ENCODE peak calls at places on chromosomes 2 and 18, in four cellular contexts. X is pancreas; F is brain microvascular endothelial cell; L is CD8-positive, alpha-beta T cell. I is an unnamed sample.

GRCh38 chr2:43161650-43162542 is 64.5 kb downstream of the ZFP36L2 start:
- DNase-seq in X (no peak), F (no peak), L (no peak), I (no peak)

GRCh38 chr2:159226608-159227007 is 59.9 kb downstream of the WDSUB1 start:
- DNase-seq in X (no peak), F (no peak), L (no peak), I (no peak)

GRCh38 chr18:35267161-35267651 is 22.8 kb downstream of the ZSCAN30 start:
- DNase-seq in X (peak), F (peak), L (peak), I (peak)

GRCh38 chr2:64354857-64355680 is 98.9 kb upstream of the LGALSL start:
- DNase-seq in X (no peak), F (peak), L (no peak), I (no peak)

GRCh38 chr2:230564805-230565779 is 147.6 kb upstream of the CAB39 start:
- DNase-seq in X (no peak), F (peak), L (no peak), I (no peak)

GRCh38 chr18:49531678-49532153 is 30.1 kb upstream of the LIPG start:
- DNase-seq in X (no peak), F (no peak), L (no peak), I (no peak)

GRCh38 chr2:10963155-10963554 is 51.4 kb downstream of the KCNF1 start:
- DNase-seq in X (no peak), F (no peak), L (no peak), I (peak)

GRCh38 chr2:219418155-219418569 is at the start of gene DES:
- DNase-seq in X (no peak), F (no peak), L (no peak), I (no peak)

GRCh38 chr2:31075393-31075792 is 62.8 kb downstream of the GALNT14 start:
- DNase-seq in X (no peak), F (no peak), L (no peak), I (no peak)

GRCh38 chr2:98552499-98553179 is 55.7 kb downstream of the COA5 start:
- DNase-seq in X (no peak), F (peak), L (no peak), I (no peak)

GRCh38 chr18:63606526-63606925 is 19.4 kb downstream of the SERPINB13 start:
- DNase-seq in X (no peak), F (no peak), L (no peak), I (no peak)

GRCh38 chr2:230658577-230658876 is 54.1 kb upstream of the CAB39 start:
- DNase-seq in X (no peak), F (no peak), L (no peak), I (no peak)

GRCh38 chr2:187360286-187360685 is 87.8 kb downstream of the CALCRL start:
- DNase-seq in X (no peak), F (no peak), L (no peak), I (no peak)

GRCh38 chr18:8050616-8051314 is 483.6 kb downstream of the PTPRM start:
- DNase-seq in X (no peak), F (no peak), L (no peak), I (no peak)

GRCh38 chr18:55433688-55434087 is 154.3 kb downstream of the TCF4 start:
- DNase-seq in X (no peak), F (no peak), L (no peak), I (no peak)

GRCh38 chr2:13009027-13009426 is 292.3 kb downstream of the TRIB2 start:
- DNase-seq in X (no peak), F (no peak), L (no peak), I (no peak)

GRCh38 chr2:61356261-61356957 is 114.5 kb downstream of the USP34 start:
- DNase-seq in X (no peak), F (no peak), L (no peak), I (no peak)

GRCh38 chr18:60010984-60011383 is 111.2 kb downstream of the PMAIP1 start:
- DNase-seq in X (peak), F (no peak), L (no peak), I (no peak)

GRCh38 chr2:222483513-222484039 is 59.2 kb downstream of the SGPP2 start:
- DNase-seq in X (no peak), F (no peak), L (no peak), I (no peak)

GRCh38 chr2:25311866-25312575 is 29.7 kb downstream of the DNMT3A start:
- DNase-seq in X (peak), F (no peak), L (no peak), I (peak)

GRCh38 chr18:3855961-3856360 is 406.0 kb downstream of the TGIF1 start:
- DNase-seq in X (no peak), F (no peak), L (no peak), I (no peak)

GRCh38 chr2:3651686-3652516 is 6.1 kb upstream of the ALLC start:
- DNase-seq in X (no peak), F (peak), L (peak), I (peak)

GRCh38 chr2:28539095-28539494 is 43.2 kb downstream of the PLB1 start:
- DNase-seq in X (no peak), F (no peak), L (no peak), I (peak)

GRCh38 chr2:228017784-228018183 is 146.4 kb downstream of the DAW1 start:
- DNase-seq in X (no peak), F (no peak), L (no peak), I (no peak)

GRCh38 chr2:148926291-148926961 is 51.4 kb downstream of the KIF5C start:
- DNase-seq in X (peak), F (no peak), L (peak), I (peak)

GRCh38 chr2:135952891-135953290 is 32.5 kb downstream of the DARS1 start:
- DNase-seq in X (no peak), F (no peak), L (no peak), I (no peak)

GRCh38 chr2:217219141-217219505 is 359.3 kb upstream of the TNP1 start:
- DNase-seq in X (no peak), F (no peak), L (no peak), I (no peak)

GRCh38 chr2:197277726-197278259 is 32.8 kb downstream of the ANKRD44 start:
- DNase-seq in X (no peak), F (no peak), L (no peak), I (no peak)

DNA sequence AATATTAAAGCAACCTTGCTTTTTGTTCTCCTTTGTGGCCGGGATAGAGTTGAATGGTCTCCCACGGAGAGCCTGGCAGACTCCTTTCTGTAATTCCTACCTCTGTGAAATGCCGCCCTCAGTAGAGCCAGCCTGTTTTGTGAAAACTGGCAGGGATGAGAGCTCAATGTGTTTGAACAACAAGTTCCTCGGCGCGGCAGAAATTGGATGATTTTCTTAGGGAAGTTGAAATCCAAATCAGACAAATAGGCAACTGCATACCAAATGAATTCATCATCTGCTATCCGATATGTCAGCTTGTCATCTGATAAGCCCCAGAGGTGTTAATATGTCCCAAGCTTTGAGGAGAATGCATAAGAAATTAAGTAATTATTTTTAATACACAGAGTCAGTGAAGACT is 82.6 kb upstream of the REV1 start:
- DNase-seq in X (no peak), F (peak), L (no peak), I (no peak)
- H3K27ac ChIP-seq in X (no peak), F (no peak), L (no peak), I (no peak)

GRCh38 chr2:58865436-58865835 is 624.3 kb upstream of the FANCL start:
- DNase-seq in X (no peak), F (no peak), L (no peak), I (no peak)

GRCh38 chr2:58870704-58871103 is 629.6 kb upstream of the FANCL start:
- DNase-seq in X (no peak), F (peak), L (no peak), I (no peak)

GRCh38 chr2:58866946-58867345 is 625.8 kb upstream of the FANCL start:
- DNase-seq in X (no peak), F (no peak), L (no peak), I (no peak)

GRCh38 chr2:58866040-58866439 is 624.9 kb upstream of the FANCL start:
- DNase-seq in X (no peak), F (no peak), L (no peak), I (no peak)

GRCh38 chr2:58866527-58866926 is 625.4 kb upstream of the FANCL start:
- DNase-seq in X (no peak), F (no peak), L (no peak), I (no peak)
- H3K27ac ChIP-seq in X (no peak), F (no peak), L (no peak), I (no peak)

GRCh38 chr2:224263571-224264043 is 138.3 kb downstream of the FAM124B start:
- DNase-seq in X (no peak), F (peak), L (no peak), I (no peak)
- H3K27ac ChIP-seq in X (no peak), F (peak), L (no peak), I (no peak)

GRCh38 chr2:121902616-121903015 is 147.2 kb downstream of the TSN start:
- DNase-seq in X (no peak), F (no peak), L (no peak), I (no peak)
- H3K27ac ChIP-seq in X (no peak), F (no peak), L (no peak), I (no peak)

GRCh38 chr2:168613510-168613909 is 157.4 kb downstream of the CERS6 start:
- DNase-seq in X (no peak), F (no peak), L (no peak), I (no peak)

GRCh38 chr2:168611091-168611490 is 155.0 kb downstream of the CERS6 start:
- DNase-seq in X (no peak), F (no peak), L (no peak), I (no peak)

GRCh38 chr2:168612719-168613118 is 156.6 kb downstream of the CERS6 start:
- DNase-seq in X (no peak), F (no peak), L (no peak), I (no peak)

GRCh38 chr2:168614291-168615018 is 158.4 kb downstream of the CERS6 start:
- DNase-seq in X (no peak), F (no peak), L (no peak), I (no peak)

DNA sequence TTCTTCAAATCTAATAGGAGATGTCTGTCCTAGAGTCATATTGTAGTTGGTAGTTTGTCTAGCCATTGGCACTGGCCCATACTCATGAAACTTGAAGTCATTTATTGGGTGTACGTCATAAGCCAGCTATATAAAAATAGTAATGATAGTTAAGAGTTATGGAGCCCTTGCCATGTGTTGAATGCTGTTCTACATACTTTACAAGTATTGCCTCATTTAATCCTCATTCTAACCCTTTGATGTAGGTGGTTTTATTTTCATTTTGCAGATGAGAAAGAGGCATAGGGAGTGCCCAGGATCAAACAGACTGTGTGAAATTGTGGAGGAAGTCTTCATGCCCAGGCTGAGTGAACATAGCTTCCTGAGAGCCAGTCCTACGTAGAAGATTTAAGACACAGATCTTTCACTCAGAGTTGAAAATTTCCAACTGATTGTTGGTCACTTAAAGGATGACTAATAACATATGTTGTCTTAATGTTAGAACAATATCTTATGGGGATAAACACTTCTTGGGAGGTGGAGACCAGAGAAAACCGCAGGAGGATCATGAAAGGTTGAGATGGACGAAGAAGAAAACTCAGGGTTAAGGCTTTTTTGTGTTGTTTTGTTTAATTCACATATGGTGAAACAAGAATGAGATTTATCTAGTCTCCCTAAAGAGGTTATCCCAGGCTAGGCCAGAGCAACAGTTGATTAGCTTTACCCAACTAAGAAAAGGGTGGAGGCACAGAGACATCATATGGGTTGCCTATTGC is 156.0 kb downstream of the CERS6 start:
- DNase-seq in X (no peak), F (no peak), L (no peak), I (no peak)
- H3K27ac ChIP-seq in X (no peak), F (no peak), L (no peak), I (no peak)

DNA sequence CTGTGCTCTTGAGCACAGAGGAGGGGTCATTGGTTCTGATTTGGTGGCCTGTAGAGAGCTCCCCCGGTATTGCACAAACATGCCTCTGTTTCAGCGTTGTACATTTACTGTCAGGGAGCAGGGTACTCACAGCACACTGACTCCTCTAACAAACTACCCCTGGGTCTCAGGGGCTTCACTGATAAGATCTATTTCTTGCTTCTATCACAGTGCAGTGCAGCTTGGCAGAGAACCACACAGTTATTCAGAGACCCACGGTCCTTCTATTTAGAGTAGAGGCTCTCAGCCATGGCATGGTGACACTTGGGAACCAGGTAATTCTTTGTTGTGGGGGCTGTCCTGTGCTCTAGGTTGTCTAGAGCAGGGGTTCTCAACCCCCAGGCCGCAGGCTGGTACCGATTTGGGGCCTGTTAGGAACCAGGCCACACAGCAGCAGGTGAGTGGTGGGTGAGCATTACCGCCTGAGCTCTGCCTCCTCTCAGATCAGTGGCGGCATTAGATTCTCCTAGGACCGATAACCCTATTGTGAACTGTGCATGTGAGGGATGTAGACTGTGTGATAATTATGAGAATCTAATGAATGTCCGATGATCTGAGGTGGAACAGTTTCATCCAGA is 133.4 kb upstream of the MYCN start:
- DNase-seq in X (no peak), F (no peak), L (no peak), I (no peak)
- H3K27ac ChIP-seq in X (no peak), F (no peak), L (no peak), I (no peak)

GRCh38 chr2:127707890-127708648 is 6.8 kb downstream of the SFT2D3 start:
- DNase-seq in X (no peak), F (no peak), L (no peak), I (no peak)
- H3K27ac ChIP-seq in X (no peak), F (no peak), L (no peak), I (no peak)

DNA sequence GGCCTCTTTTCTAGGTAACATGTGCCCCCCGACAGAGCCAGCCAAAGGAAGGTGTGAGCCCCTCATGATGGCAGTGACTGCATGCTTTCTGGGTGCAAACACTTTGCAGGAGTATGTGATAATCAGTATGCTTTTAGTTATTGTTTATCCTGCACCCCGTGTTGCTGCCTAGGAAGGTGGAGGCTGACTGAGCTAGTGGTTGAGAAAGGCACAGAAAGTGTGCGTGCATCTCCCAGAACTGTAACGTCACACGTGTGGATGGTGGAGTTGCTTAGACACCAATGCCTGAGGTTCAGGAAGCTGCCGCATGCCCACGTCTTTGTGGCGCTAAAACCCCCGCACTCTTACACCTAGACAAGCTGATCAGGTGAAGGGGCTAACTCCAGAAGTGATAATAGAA is 580 bp downstream of the MC2R start:
- DNase-seq in X (no peak), F (no peak), L (no peak), I (no peak)
- H3K27ac ChIP-seq in X (no peak), F (no peak), L (no peak), I (no peak)